ENCODE peak calls at places on chromosomes 3 and 15, in seven cellular contexts. G is GM12878, W is T47D, T is HCT116, P is HepG2, Q is K562, E is H1. V is an unnamed sample.
A peak's percentile ranks its signal among the peaks of the same experiment; 100 is the strongest.

GRCh38 chr3:112973325-112974177 is 1.4 kb downstream of the CD200R1 start:
- DNase-seq in G (peak; percentile 66), W (no peak), T (no peak), P (no peak), Q (no peak), E (no peak), V (no peak)

GRCh38 chr15:34837246-34838016 is 42.1 kb upstream of the ACTC1 start:
- DNase-seq in G (no peak), W (no peak), T (no peak), P (no peak), Q (peak; percentile 49), E (no peak), V (no peak)

GRCh38 chr15:54035616-54036015 is 57.4 kb downstream of the UNC13C start:
- DNase-seq in G (no peak), W (no peak), T (no peak), P (no peak), Q (no peak), E (no peak), V (no peak)

GRCh38 chr3:172119266-172119957 is 80.0 kb downstream of the FNDC3B start:
- DNase-seq in G (no peak), W (no peak), T (no peak), P (peak; percentile 87), Q (no peak), E (no peak), V (no peak)

GRCh38 chr3:192212335-192212734 is 515.0 kb downstream of the FGF12 start:
- DNase-seq in G (no peak), W (no peak), T (no peak), P (no peak), Q (no peak), E (no peak), V (no peak)

GRCh38 chr15:98658831-98659699 is 10.7 kb downstream of the IGF1R start:
- DNase-seq in G (peak; percentile 11), W (peak; percentile 54), T (peak; percentile 33), P (peak; percentile 66), Q (peak; percentile 56), E (peak; percentile 46), V (peak; percentile 75)

GRCh38 chr3:120503727-120504616 is 53.2 kb upstream of the FSTL1 start:
- DNase-seq in G (no peak), W (no peak), T (no peak), P (no peak), Q (no peak), E (peak; percentile 58), V (no peak)

GRCh38 chr15:67969892-67970291 is 84.2 kb upstream of the PIAS1 start:
- DNase-seq in G (no peak), W (no peak), T (no peak), P (no peak), Q (no peak), E (no peak), V (no peak)

GRCh38 chr15:74300057-74300620 is 64.0 kb downstream of the CCDC33 start:
- DNase-seq in G (no peak), W (no peak), T (no peak), P (no peak), Q (peak; percentile 38), E (no peak), V (no peak)
- TF ChIP-seq JUND in G (no peak), W (no peak), T (no peak), P (no peak), Q (no peak), E (no peak), V (no peak)

DNA sequence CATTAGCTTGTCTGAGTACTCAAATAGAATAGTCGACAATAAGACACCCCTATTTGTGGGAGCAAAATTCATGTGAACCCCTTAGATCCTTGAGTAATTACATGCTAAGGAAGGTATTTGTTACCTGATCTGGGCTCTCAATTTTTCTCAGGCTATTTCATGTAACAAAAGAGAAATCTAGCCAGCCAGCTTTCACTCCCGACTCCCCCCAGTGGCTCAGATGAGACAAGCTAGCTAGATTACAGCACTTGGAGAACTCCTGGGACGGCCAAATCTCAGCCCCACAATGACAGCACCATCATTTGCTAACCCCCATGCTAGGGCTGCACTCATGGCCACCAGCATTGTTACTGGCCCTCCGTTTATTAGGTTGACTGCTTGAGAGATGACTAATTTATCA is 41.3 kb downstream of the GLDN start:
- DNase-seq in G (no peak), W (no peak), T (peak; percentile 16), P (peak; percentile 27), Q (peak; percentile 39), E (peak; percentile 61), V (peak; percentile 56)
- TF ChIP-seq JUND in G (no peak), W (no peak), T (no peak), P (no peak), Q (no peak), E (no peak), V (no peak)

GRCh38 chr3:13916375-13916774 is 36.5 kb upstream of the WNT7A start:
- DNase-seq in G (no peak), W (no peak), T (no peak), P (no peak), Q (no peak), E (no peak), V (no peak)
- TF ChIP-seq JUND in G (no peak), W (no peak), T (no peak), P (no peak), Q (no peak), E (no peak), V (no peak)

GRCh38 chr3:66751842-66752241 is 246.3 kb upstream of the KBTBD8 start:
- DNase-seq in G (no peak), W (no peak), T (no peak), P (no peak), Q (no peak), E (no peak), V (no peak)

GRCh38 chr3:66747688-66748087 is 246.9 kb upstream of the LRIG1 start:
- DNase-seq in G (no peak), W (no peak), T (no peak), P (no peak), Q (no peak), E (no peak), V (no peak)

GRCh38 chr3:66747251-66747650 is 246.4 kb upstream of the LRIG1 start:
- DNase-seq in G (no peak), W (no peak), T (no peak), P (no peak), Q (no peak), E (no peak), V (no peak)

GRCh38 chr3:66744986-66745385 is 244.2 kb upstream of the LRIG1 start:
- DNase-seq in G (no peak), W (no peak), T (no peak), P (no peak), Q (no peak), E (no peak), V (no peak)

DNA sequence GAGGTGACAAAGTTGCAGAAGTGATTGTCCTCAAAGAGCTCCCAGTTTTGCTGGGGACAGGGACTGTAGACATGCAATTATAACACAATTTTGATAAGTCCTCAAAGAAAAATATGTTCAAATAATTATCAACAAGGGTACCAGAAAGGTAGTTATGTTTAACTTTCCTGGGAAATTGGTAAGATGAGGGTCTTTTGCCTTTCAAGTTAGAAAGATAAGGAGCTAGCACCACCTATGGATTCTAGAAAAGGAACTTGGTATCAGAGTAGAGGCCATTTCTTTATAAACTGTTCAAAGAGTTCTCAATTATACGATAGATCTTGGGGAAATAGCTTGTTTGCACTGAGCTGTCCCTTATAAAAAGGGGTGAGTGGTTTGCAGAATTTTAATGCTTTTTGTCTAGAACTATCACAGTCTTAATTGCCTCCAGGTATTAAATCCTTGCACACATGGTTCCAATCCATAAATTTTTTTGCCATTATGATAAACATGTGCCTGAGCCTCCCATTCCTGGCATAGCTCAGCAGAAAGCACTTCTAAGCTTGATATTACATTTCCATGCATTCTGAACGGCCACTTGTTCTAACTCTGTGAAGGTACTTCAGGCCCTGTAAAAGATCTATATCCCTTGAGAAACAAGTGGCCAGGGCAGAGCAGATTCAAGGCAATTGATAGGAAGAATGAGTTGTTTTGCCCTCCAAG is 247.5 kb upstream of the LRIG1 start:
- DNase-seq in G (no peak), W (no peak), T (no peak), P (no peak), Q (no peak), E (no peak), V (no peak)
- TF ChIP-seq JUND in G (no peak), W (no peak), T (no peak), P (no peak), Q (no peak), E (no peak), V (no peak)

DNA sequence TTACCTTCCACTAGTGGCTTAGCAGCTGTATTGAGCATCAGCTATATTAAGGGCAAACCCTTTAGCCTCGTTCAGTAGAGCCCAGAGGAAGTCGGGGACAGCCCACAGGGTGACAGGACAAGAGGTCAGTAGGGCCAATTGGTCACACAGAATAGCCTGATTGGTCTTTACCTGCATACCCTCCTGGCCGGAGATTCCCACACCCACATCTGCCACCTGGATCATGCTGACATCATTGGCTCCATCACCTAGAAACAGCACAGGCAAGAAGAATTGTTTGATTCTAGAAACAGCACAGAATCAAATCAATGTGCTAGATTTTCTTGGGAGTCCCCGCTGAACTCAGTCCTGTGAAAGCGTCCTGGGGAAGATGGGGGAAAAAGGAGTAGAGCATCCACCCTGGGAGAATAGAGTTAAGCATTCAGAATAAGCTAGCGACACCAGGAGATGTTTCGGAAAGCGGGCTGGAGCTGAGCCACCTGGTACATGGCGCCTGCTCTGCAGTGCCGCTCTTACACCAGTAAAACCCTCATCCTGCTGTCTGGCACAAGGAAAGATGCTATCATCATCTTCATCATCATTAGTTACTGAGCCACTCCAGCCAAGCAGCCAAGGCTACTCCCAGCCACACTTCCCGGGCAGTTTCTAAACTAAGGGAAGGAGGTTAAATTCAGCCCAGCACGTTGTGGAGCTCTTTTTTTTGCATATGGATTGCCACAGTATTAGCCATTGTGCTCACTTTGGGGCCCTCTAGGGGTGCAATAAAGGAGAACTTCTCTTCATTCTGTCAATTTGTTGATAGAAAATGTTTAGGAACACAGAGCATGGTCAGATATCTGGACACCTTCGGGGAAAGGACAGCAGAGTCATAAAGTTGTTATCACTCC is 171.3 kb downstream of the ATP10A start:
- DNase-seq in G (no peak), W (no peak), T (no peak), P (no peak), Q (peak; percentile 9), E (no peak), V (no peak)
- TF ChIP-seq JUND in G (no peak), W (no peak), T (no peak), P (no peak), Q (no peak), E (no peak), V (no peak)

GRCh38 chr3:8964436-8965370 is 1.4 kb upstream of the RAD18 start:
- DNase-seq in G (no peak), W (no peak), T (peak; percentile 75), P (peak; percentile 83), Q (no peak), E (no peak), V (no peak)

GRCh38 chr3:8966150-8966819 is 3.0 kb upstream of the RAD18 start:
- DNase-seq in G (no peak), W (no peak), T (no peak), P (no peak), Q (no peak), E (no peak), V (no peak)

GRCh38 chr3:8959683-8960082 is 3.6 kb downstream of the RAD18 start:
- DNase-seq in G (no peak), W (no peak), T (no peak), P (no peak), Q (no peak), E (no peak), V (no peak)

GRCh38 chr3:8963137-8963853 is at the start of gene RAD18:
- DNase-seq in G (peak; percentile 71), W (peak; percentile 59), T (peak; percentile 85), P (peak; percentile 83), Q (peak; percentile 97), E (peak; percentile 97), V (peak; percentile 90)

GRCh38 chr3:8962226-8962861 is 928 bp downstream of the RAD18 start:
- DNase-seq in G (no peak), W (no peak), T (no peak), P (no peak), Q (peak; percentile 24), E (no peak), V (no peak)
- TF ChIP-seq JUND in G (no peak), W (no peak), T (no peak), P (no peak), Q (no peak), E (no peak), V (no peak)

V was measured in SK-N-SH.